ENCODE peak calls at places on chromosomes 5 and 9, in nine cellular contexts. W, H, X, Y, T, L, K, P and F are unnamed samples.

GRCh38 chr5:58456486-58456885 is 3.4 kb downstream of the PLK2 start:
- DNase-seq in H (no peak), X (no peak), L (no peak), T (no peak), P (no peak), K (no peak), Y (peak; percentile 5), W (no peak), F (no peak)

GRCh38 chr5:133147815-133148634 is 96.2 kb downstream of the HSPA4 start:
- DNase-seq in T (no peak), P (no peak), H (no peak), Y (peak; percentile 29), K (no peak), X (no peak), L (no peak), W (no peak), F (no peak)

GRCh38 chr5:103207653-103208052 is 50.9 kb upstream of the MACIR start:
- DNase-seq in L (peak; percentile 37), W (no peak), P (no peak), H (no peak), K (no peak), T (no peak), Y (peak; percentile 81), X (no peak), F (peak; percentile 53)

GRCh38 chr5:36646507-36647023 is 40.2 kb downstream of the SLC1A3 start:
- DNase-seq in H (no peak), P (no peak), K (no peak), L (no peak), W (no peak), T (no peak), X (no peak), Y (no peak), F (no peak)

GRCh38 chr5:37696190-37697021 is 143.4 kb downstream of the GDNF start:
- DNase-seq in P (no peak), Y (peak; percentile 44), L (peak; percentile 56), X (no peak), H (peak; percentile 33), K (no peak), T (no peak), W (peak; percentile 38), F (no peak)

GRCh38 chr5:172437445-172438303 is 16.7 kb downstream of the SH3PXD2B start:
- DNase-seq in P (no peak), T (peak; percentile 88), L (peak; percentile 66), W (peak; percentile 58), H (peak; percentile 94), K (no peak), X (no peak), Y (peak; percentile 95), F (peak; percentile 85)

GRCh38 chr5:132054697-132055440 is 5.6 kb upstream of the IL3 start:
- DNase-seq in L (no peak), Y (no peak), T (no peak), K (peak; percentile 56), P (no peak), H (no peak), X (no peak), W (no peak), F (no peak)

GRCh38 chr9:108443741-108444140 is 412.0 kb downstream of the ACTL7B start:
- DNase-seq in P (no peak), X (no peak), L (peak; percentile 81), W (peak; percentile 70), T (no peak), K (no peak), Y (peak; percentile 52), H (no peak), F (no peak)

GRCh38 chr5:177361418-177362101 is 3.8 kb downstream of the RGS14 start:
- DNase-seq in T (no peak), Y (no peak), X (no peak), W (no peak), L (no peak), P (no peak), K (peak; percentile 81), H (no peak), F (no peak)